ENCODE peak calls at places on chromosomes 3 and 15, in four cellular contexts. W is HCT116, H is dorsolateral prefrontal cortex, E is tibial artery. R is an unnamed sample.

GRCh38 chr3:141242722-141243092 is 11.1 kb downstream of the PXYLP1 start:
- DNase-seq in E (no peak), W (no peak), H (no peak), R (no peak)

GRCh38 chr3:174949523-174949922 is 90.4 kb downstream of the NAALADL2 start:
- DNase-seq in H (no peak), W (no peak), E (no peak), R (no peak)

GRCh38 chr15:24823473-24823872 is 131.3 kb upstream of the SNRPN start:
- DNase-seq in H (peak), W (no peak), E (no peak), R (peak)

GRCh38 chr3:167587651-167588050 is 66.1 kb downstream of the WDR49 start:
- DNase-seq in H (no peak), W (no peak), E (no peak), R (no peak)

GRCh38 chr15:60476713-60477112 is 2.2 kb downstream of the ICE2 start:
- DNase-seq in H (no peak), W (no peak), E (no peak), R (no peak)

GRCh38 chr15:92928351-92928750 is 28.2 kb downstream of the CHD2 start:
- DNase-seq in E (no peak), H (no peak), W (no peak), R (no peak)

GRCh38 chr3:37086918-37087317 is 87.5 kb downstream of the LRRFIP2 start:
- DNase-seq in E (no peak), H (no peak), W (no peak), R (no peak)

GRCh38 chr3:1752205-1752604 is 346.5 kb upstream of the CNTN4 start:
- DNase-seq in H (no peak), W (no peak), E (no peak), R (no peak)

GRCh38 chr3:109731639-109732473 is 394.5 kb upstream of the DPPA4 start:
- DNase-seq in H (peak), W (peak), E (peak), R (peak)

GRCh38 chr3:87350367-87351199 is 74.2 kb upstream of the POU1F1 start:
- DNase-seq in E (no peak), H (no peak), W (peak), R (no peak)

GRCh38 chr3:99965681-99966408 is 148.2 kb downstream of the CMSS1 start:
- DNase-seq in H (no peak), E (no peak), W (no peak), R (no peak)

GRCh38 chr3:183038764-183039163 is 58.4 kb upstream of the DCUN1D1 start:
- DNase-seq in H (no peak), W (no peak), E (no peak), R (no peak)

GRCh38 chr15:35751421-35752133 is 205.6 kb upstream of the DPH6 start:
- DNase-seq in E (peak), H (peak), W (peak), R (peak)

GRCh38 chr3:177345049-177345972 is 148.0 kb upstream of the TBL1XR1 start:
- DNase-seq in W (peak), E (peak), H (peak), R (peak)

GRCh38 chr3:175571096-175571495 is 712.0 kb downstream of the NAALADL2 start:
- DNase-seq in H (no peak), E (no peak), W (no peak), R (no peak)

GRCh38 chr3:69500604-69501003 is 114.7 kb upstream of the FRMD4B start:
- DNase-seq in H (peak), W (no peak), E (peak), R (no peak)

GRCh38 chr3:59451041-59451763 is 401.4 kb upstream of the CFAP20DC start:
- DNase-seq in W (no peak), E (no peak), H (no peak), R (no peak)

GRCh38 chr3:30597131-30597768 is 9.2 kb upstream of the TGFBR2 start:
- DNase-seq in H (no peak), E (no peak), W (peak), R (no peak)

GRCh38 chr3:43177092-43177491 is 71.2 kb upstream of the POMGNT2 start:
- DNase-seq in H (no peak), E (no peak), W (no peak), R (no peak)

GRCh38 chr3:71511037-71511436 is 72.5 kb downstream of the FOXP1 start:
- DNase-seq in H (no peak), W (no peak), E (no peak), R (no peak)

GRCh38 chr3:121957674-121958419 is 63.6 kb downstream of the SLC15A2 start:
- DNase-seq in E (peak), H (no peak), W (no peak), R (no peak)

GRCh38 chr3:197613187-197613586 is 57.4 kb upstream of the BDH1 start:
- DNase-seq in H (no peak), W (no peak), E (no peak), R (no peak)

GRCh38 chr3:16784958-16785357 is 99.8 kb upstream of the PLCL2 start:
- DNase-seq in W (no peak), E (no peak), H (no peak), R (no peak)

GRCh38 chr3:47985376-47985775 is 30.8 kb downstream of the MAP4 start:
- DNase-seq in E (no peak), H (no peak), W (no peak), R (no peak)

GRCh38 chr15:29842290-29842689 is 20.0 kb upstream of the TJP1 start:
- DNase-seq in W (no peak), E (no peak), H (no peak), R (no peak)

GRCh38 chr15:41695750-41696436 is 35.7 kb downstream of the MGA start:
- DNase-seq in H (no peak), E (no peak), W (peak), R (no peak)

GRCh38 chr3:4680227-4680691 is 187.1 kb downstream of the ITPR1 start:
- DNase-seq in W (no peak), E (no peak), H (no peak), R (no peak)

GRCh38 chr3:29642393-29643033 is 361.6 kb downstream of the RBMS3 start:
- DNase-seq in H (no peak), W (no peak), E (no peak), R (no peak)

GRCh38 chr3:124529826-124530571 is 200.3 kb upstream of the UMPS start:
- DNase-seq in W (no peak), E (no peak), H (no peak), R (no peak)

GRCh38 chr3:143135150-143135549 is 15.6 kb downstream of the CHST2 start:
- DNase-seq in E (peak), H (no peak), W (no peak), R (no peak)

GRCh38 chr3:66822059-66823009 is 175.8 kb upstream of the KBTBD8 start:
- DNase-seq in E (peak), W (peak), H (peak), R (no peak)

GRCh38 chr3:155876537-155876936 is 6.1 kb downstream of the GMPS start:
- DNase-seq in W (no peak), E (no peak), H (no peak), R (no peak)

GRCh38 chr15:88563638-88564037 is 17.2 kb upstream of the DET1 start:
- DNase-seq in H (no peak), W (no peak), E (no peak), R (no peak)

DNA sequence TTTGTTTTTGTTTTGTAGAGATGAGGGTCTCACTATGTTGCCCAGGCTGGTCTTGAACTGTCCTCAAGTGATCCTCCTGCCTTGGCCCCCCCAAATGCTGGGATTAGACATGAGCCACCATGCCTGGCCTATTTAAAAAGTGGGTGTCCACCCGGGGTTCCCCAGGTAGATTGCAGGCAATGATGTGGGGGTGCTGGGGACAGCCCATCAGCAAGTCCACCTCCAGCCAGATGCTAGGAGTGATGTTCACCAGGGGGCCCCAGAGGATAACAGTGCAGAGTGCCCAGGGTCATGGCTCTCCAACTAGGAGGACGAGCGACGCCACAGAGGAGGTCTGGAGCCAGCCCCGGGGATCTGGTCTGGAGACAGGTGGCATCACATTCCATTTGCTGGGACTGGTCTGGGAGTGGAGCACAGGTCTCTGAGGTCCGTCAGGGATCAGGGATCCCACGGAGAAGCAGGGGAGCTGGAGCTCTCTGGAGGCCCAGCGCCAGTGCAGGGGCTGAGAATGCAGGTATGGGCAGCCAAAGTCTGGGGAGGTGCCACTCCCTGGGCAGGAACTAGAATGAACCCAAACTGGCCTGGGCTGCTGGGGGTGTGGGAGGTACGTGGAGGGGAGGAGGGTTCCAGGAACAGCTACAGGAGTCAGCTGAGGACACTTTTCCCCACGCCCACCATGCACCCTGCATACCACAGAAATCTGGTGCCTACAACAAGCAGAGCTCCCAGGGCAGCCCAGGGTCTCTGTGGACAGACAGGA is 51.2 kb upstream of the PCSK6 start:
- DNase-seq in W (no peak), E (no peak), H (no peak), R (no peak)
- TF ChIP-seq CTCF in W (no peak), E (no peak), H (no peak), R (no peak)

GRCh38 chr3:138539352-138539751 is 54.7 kb downstream of the CEP70 start:
- DNase-seq in W (no peak), H (no peak), E (no peak), R (no peak)
- TF ChIP-seq CTCF in W (no peak), H (no peak), E (no peak), R (no peak)

GRCh38 chr3:13285007-13285567 is 135.0 kb downstream of the NUP210 start:
- DNase-seq in E (no peak), W (no peak), H (no peak), R (no peak)

GRCh38 chr3:13283877-13284264 is 136.3 kb downstream of the NUP210 start:
- DNase-seq in E (no peak), W (no peak), H (no peak), R (no peak)

GRCh38 chr3:13281657-13282527 is 138.2 kb downstream of the NUP210 start:
- DNase-seq in H (no peak), E (peak), W (no peak), R (no peak)

GRCh38 chr3:13282528-13282985 is 137.6 kb downstream of the NUP210 start:
- DNase-seq in W (no peak), H (no peak), E (no peak), R (no peak)

GRCh38 chr3:13282986-13283876 is 136.9 kb downstream of the NUP210 start:
- DNase-seq in H (no peak), W (peak), E (no peak), R (no peak)
- TF ChIP-seq CTCF in H (peak), W (peak), E (peak), R (no peak)

GRCh38 chr3:107441617-107442016 is 64.4 kb downstream of the CCDC54 start:
- DNase-seq in E (no peak), H (no peak), W (no peak), R (no peak)
- TF ChIP-seq CTCF in E (no peak), H (no peak), W (no peak), R (no peak)

R was measured in mesothelial cell of epicardium.